ENCODE peak calls at places on chromosomes 13 and 19, in seven cellular contexts. U, X, O, N, A, S and W are unnamed samples.

GRCh38 chr13:33016414-33017409 is at the start of gene KL:
- DNase-seq in U (peak), X (no peak), O (peak), N (no peak), A (peak), S (no peak), W (peak)

GRCh38 chr13:46627462-46627861 is 74.5 kb downstream of the LRCH1 start:
- DNase-seq in U (no peak), X (no peak), O (no peak), N (no peak), A (peak), S (no peak), W (no peak)

GRCh38 chr19:13035820-13036365 is 40.6 kb downstream of the NFIX start:
- DNase-seq in U (no peak), X (no peak), O (no peak), N (no peak), A (no peak), S (no peak), W (no peak)

GRCh38 chr13:101258071-101258470 is 158.2 kb downstream of the NALCN start:
- DNase-seq in U (peak), X (peak), O (peak), N (peak), A (no peak), S (peak), W (peak)

GRCh38 chr19:1663854-1664253 is 11.4 kb upstream of the TCF3 start:
- DNase-seq in U (no peak), X (no peak), O (no peak), N (no peak), A (no peak), S (no peak), W (no peak)

GRCh38 chr13:99908129-99908805 is 63.3 kb downstream of the ZIC5 start:
- DNase-seq in U (no peak), X (no peak), O (peak), N (no peak), A (no peak), S (no peak), W (no peak)

GRCh38 chr13:34035676-34036325 is 217.9 kb downstream of the RFC3 start:
- DNase-seq in U (no peak), X (no peak), O (no peak), N (no peak), A (no peak), S (peak), W (no peak)

GRCh38 chr13:93316848-93317247 is 90.2 kb downstream of the GPC6 start:
- DNase-seq in U (no peak), X (no peak), O (no peak), N (no peak), A (no peak), S (no peak), W (no peak)

GRCh38 chr13:25860862-25861261 is 191.0 kb downstream of the SHISA2 start:
- DNase-seq in U (no peak), X (peak), O (no peak), N (no peak), A (no peak), S (no peak), W (peak)

GRCh38 chr19:35142531-35143230 is 374 bp upstream of the FXYD7 start:
- DNase-seq in U (peak), X (no peak), O (peak), N (no peak), A (peak), S (no peak), W (peak)

GRCh38 chr19:1985588-1986356 is 29.7 kb downstream of the BTBD2 start:
- DNase-seq in U (peak), X (no peak), O (no peak), N (no peak), A (no peak), S (no peak), W (no peak)

GRCh38 chr19:5627395-5627904 is 4.6 kb downstream of the SAFB start:
- DNase-seq in U (peak), X (peak), O (peak), N (no peak), A (no peak), S (no peak), W (peak)

GRCh38 chr19:55256562-55257460 is 2.0 kb downstream of the PPP6R1 start:
- DNase-seq in U (no peak), X (no peak), O (no peak), N (no peak), A (no peak), S (no peak), W (peak)

GRCh38 chr13:113122571-113123225 is at the start of gene F10:
- DNase-seq in U (peak), X (peak), O (peak), N (no peak), A (peak), S (no peak), W (peak)

GRCh38 chr13:112762690-112763080 is 72.8 kb downstream of the ATP11A start:
- DNase-seq in U (no peak), X (no peak), O (no peak), N (no peak), A (no peak), S (no peak), W (no peak)

GRCh38 chr19:56126983-56127780 is 6.1 kb upstream of the ZNF787 start:
- DNase-seq in U (no peak), X (no peak), O (no peak), N (no peak), A (no peak), S (no peak), W (no peak)

GRCh38 chr13:49044849-49045248 is 69.1 kb downstream of the FNDC3A start:
- DNase-seq in U (no peak), X (no peak), O (no peak), N (no peak), A (no peak), S (no peak), W (no peak)

GRCh38 chr13:30334663-30335386 is 27.5 kb upstream of the KATNAL1 start:
- DNase-seq in U (peak), X (peak), O (peak), N (peak), A (peak), S (peak), W (no peak)

GRCh38 chr13:48542581-48543341 is 9.9 kb upstream of the RCBTB2 start:
- DNase-seq in U (peak), X (peak), O (peak), N (peak), A (peak), S (no peak), W (peak)

GRCh38 chr19:50214699-50215543 is 11.5 kb downstream of the MYH14 start:
- DNase-seq in U (no peak), X (no peak), O (peak), N (no peak), A (peak), S (no peak), W (no peak)

GRCh38 chr19:46892252-46893179 is 31.7 kb downstream of the ARHGAP35 start:
- DNase-seq in U (no peak), X (no peak), O (no peak), N (no peak), A (no peak), S (no peak), W (no peak)

GRCh38 chr13:66543780-66544179 is 686.4 kb downstream of the PCDH9 start:
- DNase-seq in U (peak), X (no peak), O (peak), N (no peak), A (no peak), S (no peak), W (no peak)

GRCh38 chr13:48571121-48571901 is 38.4 kb upstream of the RCBTB2 start:
- DNase-seq in U (no peak), X (peak), O (no peak), N (no peak), A (no peak), S (no peak), W (peak)

GRCh38 chr19:46404039-46404883 is 9.1 kb downstream of the CCDC8 start:
- DNase-seq in U (peak), X (peak), O (peak), N (no peak), A (peak), S (no peak), W (peak)

GRCh38 chr19:6239401-6239844 is 40.4 kb downstream of the MLLT1 start:
- DNase-seq in U (no peak), X (peak), O (no peak), N (no peak), A (no peak), S (no peak), W (no peak)

GRCh38 chr13:67914535-67914934 is 684.4 kb upstream of the PCDH9 start:
- DNase-seq in U (no peak), X (no peak), O (no peak), N (no peak), A (no peak), S (no peak), W (no peak)

GRCh38 chr19:56312337-56312736 is 2.3 kb downstream of the ZSCAN5A start:
- DNase-seq in U (no peak), X (no peak), O (no peak), N (no peak), A (no peak), S (no peak), W (no peak)

GRCh38 chr13:94656766-94657165 is 55.1 kb downstream of the GPR180 start:
- DNase-seq in U (no peak), X (peak), O (peak), N (no peak), A (no peak), S (peak), W (peak)

GRCh38 chr19:35757231-35757748 is 461 bp upstream of the HSPB6 start:
- DNase-seq in U (no peak), X (peak), O (peak), N (no peak), A (no peak), S (peak), W (peak)

GRCh38 chr13:26727122-26727521 is 33.5 kb downstream of the GPR12 start:
- DNase-seq in U (no peak), X (no peak), O (no peak), N (no peak), A (no peak), S (no peak), W (no peak)

GRCh38 chr19:49882643-49883042 is 5.1 kb downstream of the TBC1D17 start:
- DNase-seq in U (no peak), X (no peak), O (no peak), N (no peak), A (no peak), S (no peak), W (no peak)

GRCh38 chr19:54275951-54276350 is 5.0 kb downstream of the LILRB2 start:
- DNase-seq in U (no peak), X (no peak), O (no peak), N (no peak), A (no peak), S (no peak), W (no peak)

GRCh38 chr13:20127563-20128458 is 33.0 kb downstream of the GJA3 start:
- DNase-seq in U (peak), X (peak), O (peak), N (peak), A (peak), S (peak), W (peak)

GRCh38 chr13:43776680-43777079 is 10.1 kb downstream of the ENOX1 start:
- DNase-seq in U (no peak), X (no peak), O (peak), N (no peak), A (no peak), S (no peak), W (peak)

GRCh38 chr13:98370806-98371553 is 193.9 kb upstream of the RNF113B start:
- DNase-seq in U (no peak), X (peak), O (no peak), N (no peak), A (peak), S (no peak), W (peak)

GRCh38 chr19:15456871-15457700 is 7.3 kb downstream of the RASAL3 start:
- DNase-seq in U (peak), X (no peak), O (peak), N (no peak), A (peak), S (no peak), W (no peak)

GRCh38 chr19:53903055-53903680 is 5.9 kb upstream of the CACNG7 start:
- DNase-seq in U (peak), X (peak), O (peak), N (peak), A (peak), S (peak), W (peak)

GRCh38 chr13:97434417-97435296 is 688 bp downstream of the RAP2A start:
- DNase-seq in U (peak), X (peak), O (peak), N (peak), A (peak), S (peak), W (peak)

GRCh38 chr13:52048516-52048915 is 24.0 kb downstream of the UTP14C start:
- DNase-seq in U (no peak), X (peak), O (no peak), N (no peak), A (no peak), S (no peak), W (no peak)

GRCh38 chr13:71663431-71663830 is 203.6 kb downstream of the DACH1 start:
- DNase-seq in U (no peak), X (no peak), O (no peak), N (no peak), A (no peak), S (no peak), W (no peak)
- H2BK120ac ChIP-seq in U (no peak), X (no peak), O (no peak), N (no peak), A (no peak), S (no peak), W (no peak)

GRCh38 chr19:33403221-33403972 is 29.9 kb downstream of the CEBPG start:
- DNase-seq in U (no peak), X (no peak), O (no peak), N (no peak), A (no peak), S (no peak), W (no peak)
- H2AK5ac ChIP-seq in U (no peak), X (no peak), O (no peak), N (peak), A (no peak), S (no peak), W (no peak)

GRCh38 chr13:59584101-59584500 is 579.6 kb downstream of the DIAPH3 start:
- DNase-seq in U (no peak), X (no peak), O (no peak), N (no peak), A (no peak), S (no peak), W (no peak)

GRCh38 chr13:59587971-59588716 is 575.6 kb downstream of the DIAPH3 start:
- DNase-seq in U (no peak), X (no peak), O (no peak), N (peak), A (no peak), S (no peak), W (no peak)

GRCh38 chr13:59588717-59589067 is 575.0 kb downstream of the DIAPH3 start:
- DNase-seq in U (no peak), X (no peak), O (no peak), N (no peak), A (no peak), S (no peak), W (no peak)

GRCh38 chr13:59584902-59585670 is 578.6 kb downstream of the DIAPH3 start:
- DNase-seq in U (no peak), X (no peak), O (no peak), N (no peak), A (no peak), S (no peak), W (no peak)

DNA sequence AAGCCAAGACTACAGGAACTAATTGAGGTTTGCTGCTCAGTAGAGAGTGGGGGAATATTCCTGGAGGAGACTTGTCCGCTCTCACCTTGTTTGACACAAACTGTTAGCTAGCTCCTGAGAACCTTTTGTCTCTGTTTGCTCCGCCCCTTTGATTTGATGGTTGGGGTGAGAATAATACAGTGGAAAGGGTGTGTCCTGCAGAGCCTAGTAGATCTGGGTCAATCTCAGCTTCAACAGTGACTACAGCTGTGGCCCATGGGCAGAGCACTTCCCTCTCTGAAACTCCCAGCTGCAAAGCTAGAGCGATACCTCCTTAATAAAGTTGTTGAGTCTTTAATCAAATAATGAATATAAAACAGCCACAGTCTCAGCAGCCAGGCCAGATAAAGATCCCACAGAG is 576.7 kb downstream of the DIAPH3 start:
- DNase-seq in U (no peak), X (no peak), O (no peak), N (no peak), A (no peak), S (no peak), W (no peak)
- H2BK120ac ChIP-seq in U (no peak), X (no peak), O (no peak), N (no peak), A (no peak), S (no peak), W (no peak)

DNA sequence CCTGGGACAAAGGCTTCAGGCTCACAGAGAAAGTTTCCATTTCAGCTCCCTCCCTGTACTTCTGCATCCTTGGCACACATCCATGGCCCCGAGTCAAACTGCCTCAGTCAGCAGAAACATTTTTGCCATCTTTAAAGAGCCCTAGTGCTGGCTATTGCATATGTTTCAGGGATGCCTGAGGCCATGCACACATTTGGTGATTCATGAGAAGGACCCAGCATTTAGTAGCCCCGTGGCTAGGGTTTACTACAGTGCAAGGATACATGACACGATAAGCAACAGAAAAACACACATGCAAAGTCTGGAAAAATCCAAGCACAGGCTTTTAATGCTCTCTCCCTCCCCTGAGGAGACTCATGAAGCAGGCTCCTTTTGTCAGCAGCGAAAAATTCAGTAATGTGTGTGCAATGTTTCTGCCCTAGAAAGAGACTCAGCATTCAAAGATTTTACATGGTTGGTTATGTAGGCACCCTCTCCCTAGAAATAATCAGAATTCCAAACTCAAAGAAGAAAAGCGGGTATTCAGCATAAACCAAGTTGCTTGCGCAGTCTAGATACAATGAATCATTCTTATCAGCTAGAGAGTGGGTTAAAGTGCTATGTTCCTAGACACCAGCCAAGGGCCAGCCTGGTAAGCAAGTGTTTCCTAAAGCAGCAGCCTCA is 17.6 kb downstream of the ACOD1 start:
- DNase-seq in U (no peak), X (peak), O (no peak), N (no peak), A (no peak), S (peak), W (peak)
- H2AK5ac ChIP-seq in U (no peak), X (no peak), O (no peak), N (no peak), A (no peak), S (no peak), W (no peak)

GRCh38 chr13:111556496-111556895 is 236.1 kb downstream of the TEX29 start:
- DNase-seq in U (no peak), X (no peak), O (no peak), N (no peak), A (no peak), S (no peak), W (no peak)

GRCh38 chr13:111557921-111558699 is 237.7 kb downstream of the TEX29 start:
- DNase-seq in U (no peak), X (no peak), O (no peak), N (no peak), A (no peak), S (no peak), W (no peak)

GRCh38 chr13:111558700-111559088 is 238.3 kb downstream of the TEX29 start:
- DNase-seq in U (no peak), X (no peak), O (no peak), N (no peak), A (no peak), S (no peak), W (no peak)

GRCh38 chr13:111561091-111561778 is 240.8 kb downstream of the TEX29 start:
- DNase-seq in U (no peak), X (no peak), O (no peak), N (no peak), A (no peak), S (no peak), W (no peak)

GRCh38 chr13:111559612-111560423 is 239.4 kb downstream of the TEX29 start:
- DNase-seq in U (no peak), X (no peak), O (no peak), N (no peak), A (no peak), S (no peak), W (no peak)
- H2BK120ac ChIP-seq in U (no peak), X (no peak), O (no peak), N (no peak), A (no peak), S (no peak), W (no peak)

GRCh38 chr19:7351861-7352260 is 3.1 kb downstream of the ARHGEF18 start:
- DNase-seq in U (no peak), X (no peak), O (no peak), N (no peak), A (no peak), S (no peak), W (no peak)

GRCh38 chr19:7349961-7350711 is 1.4 kb downstream of the ARHGEF18 start:
- DNase-seq in U (no peak), X (no peak), O (no peak), N (no peak), A (no peak), S (no peak), W (no peak)

GRCh38 chr19:7349231-7349591 is 474 bp downstream of the ARHGEF18 start:
- DNase-seq in U (no peak), X (no peak), O (no peak), N (no peak), A (no peak), S (no peak), W (no peak)

GRCh38 chr19:7346488-7346971 is 2.2 kb upstream of the ARHGEF18 start:
- DNase-seq in U (no peak), X (no peak), O (no peak), N (no peak), A (no peak), S (no peak), W (no peak)

GRCh38 chr19:7348587-7349230 is at the start of gene ARHGEF18:
- DNase-seq in U (no peak), X (no peak), O (no peak), N (no peak), A (no peak), S (no peak), W (no peak)
- H2AK5ac ChIP-seq in U (no peak), X (no peak), O (no peak), N (peak), A (no peak), S (no peak), W (no peak)